ENCODE peak calls at places on chromosomes 7 and 10, in four cellular contexts. One of them, this sample, is unnamed.

GRCh38 chr10:60937784-60938654 is 6.0 kb downstream of the RHOBTB1 start:
- DNase-seq in activated T-helper 2 cell treated with anti-CD3 and anti-CD28 coated beads, Interferon-gamma antibody, Interleukin-2, Interleukin-4, amounts not matched to agents 10 μg/mL and 5 μg/mL and 100 μg/mL, durations not matched to agents 14 hours and 24 hours and 36 hours: no peak
- DNase-seq in central memory CD4-positive, alpha-beta T cell: no peak
- DNase-seq in posterior cingulate gyrus: no peak
- DNase-seq in this sample: no peak

GRCh38 chr7:27262121-27262520 is 19.5 kb downstream of the EVX1 start:
- DNase-seq in activated T-helper 2 cell treated with anti-CD3 and anti-CD28 coated beads, Interferon-gamma antibody, Interleukin-2, Interleukin-4, amounts not matched to agents 10 μg/mL and 5 μg/mL and 100 μg/mL, durations not matched to agents 14 hours and 24 hours and 36 hours: no peak
- DNase-seq in central memory CD4-positive, alpha-beta T cell: no peak
- DNase-seq in posterior cingulate gyrus: no peak
- DNase-seq in this sample: no peak

GRCh38 chr10:98087309-98087708 is 47.1 kb upstream of the R3HCC1L start:
- DNase-seq in posterior cingulate gyrus: no peak
- DNase-seq in activated T-helper 2 cell treated with anti-CD3 and anti-CD28 coated beads, Interferon-gamma antibody, Interleukin-2, Interleukin-4, amounts not matched to agents 10 μg/mL and 5 μg/mL and 100 μg/mL, durations not matched to agents 14 hours and 24 hours and 36 hours: no peak
- DNase-seq in central memory CD4-positive, alpha-beta T cell: no peak
- DNase-seq in this sample: no peak

GRCh38 chr7:23235688-23236280 is 10.8 kb upstream of the GPNMB start:
- DNase-seq in central memory CD4-positive, alpha-beta T cell: no peak
- DNase-seq in posterior cingulate gyrus: no peak
- DNase-seq in activated T-helper 2 cell treated with anti-CD3 and anti-CD28 coated beads, Interferon-gamma antibody, Interleukin-2, Interleukin-4, amounts not matched to agents 10 μg/mL and 5 μg/mL and 100 μg/mL, durations not matched to agents 14 hours and 24 hours and 36 hours: no peak
- DNase-seq in this sample: no peak

GRCh38 chr7:138625084-138625848 is 75.9 kb downstream of the SVOPL start:
- DNase-seq in central memory CD4-positive, alpha-beta T cell: peak; percentile 25
- DNase-seq in activated T-helper 2 cell treated with anti-CD3 and anti-CD28 coated beads, Interferon-gamma antibody, Interleukin-2, Interleukin-4, amounts not matched to agents 10 μg/mL and 5 μg/mL and 100 μg/mL, durations not matched to agents 14 hours and 24 hours and 36 hours: no peak
- DNase-seq in posterior cingulate gyrus: no peak
- DNase-seq in this sample: peak; percentile 93

GRCh38 chr10:132175907-132176581 is 10.7 kb upstream of the DPYSL4 start:
- DNase-seq in posterior cingulate gyrus: peak; percentile 57
- DNase-seq in activated T-helper 2 cell treated with anti-CD3 and anti-CD28 coated beads, Interferon-gamma antibody, Interleukin-2, Interleukin-4, amounts not matched to agents 10 μg/mL and 5 μg/mL and 100 μg/mL, durations not matched to agents 14 hours and 24 hours and 36 hours: no peak
- DNase-seq in central memory CD4-positive, alpha-beta T cell: no peak
- DNase-seq in this sample: no peak

GRCh38 chr7:20158684-20159083 is 58.5 kb downstream of the MACC1 start:
- DNase-seq in activated T-helper 2 cell treated with anti-CD3 and anti-CD28 coated beads, Interferon-gamma antibody, Interleukin-2, Interleukin-4, amounts not matched to agents 10 μg/mL and 5 μg/mL and 100 μg/mL, durations not matched to agents 14 hours and 24 hours and 36 hours: no peak
- DNase-seq in central memory CD4-positive, alpha-beta T cell: no peak
- DNase-seq in posterior cingulate gyrus: no peak
- DNase-seq in this sample: no peak

GRCh38 chr10:110546077-110546476 is 21.4 kb upstream of the SMC3 start:
- DNase-seq in posterior cingulate gyrus: peak; percentile 38
- DNase-seq in central memory CD4-positive, alpha-beta T cell: no peak
- DNase-seq in activated T-helper 2 cell treated with anti-CD3 and anti-CD28 coated beads, Interferon-gamma antibody, Interleukin-2, Interleukin-4, amounts not matched to agents 10 μg/mL and 5 μg/mL and 100 μg/mL, durations not matched to agents 14 hours and 24 hours and 36 hours: no peak
- DNase-seq in this sample: no peak

GRCh38 chr7:13850185-13850752 is 139.2 kb downstream of the ETV1 start:
- DNase-seq in activated T-helper 2 cell treated with anti-CD3 and anti-CD28 coated beads, Interferon-gamma antibody, Interleukin-2, Interleukin-4, amounts not matched to agents 10 μg/mL and 5 μg/mL and 100 μg/mL, durations not matched to agents 14 hours and 24 hours and 36 hours: peak; percentile 41
- DNase-seq in central memory CD4-positive, alpha-beta T cell: peak; percentile 71
- DNase-seq in posterior cingulate gyrus: no peak
- DNase-seq in this sample: peak; percentile 93

This sample was measured in Jurkat, Clone E6-1.